ENCODE peak calls at places on chromosomes 3 and 15, in six cellular contexts. F, D, Z, S, I and R are unnamed samples.

GRCh38 chr3:182760576-182761164 is 32.6 kb upstream of the ATP11B start:
- ATAC-seq in S (no peak), D (no peak), F (no peak), Z (no peak), I (peak), R (no peak)

GRCh38 chr3:105367406-105368213 is 901 bp downstream of the ALCAM start:
- ATAC-seq in F (peak), D (peak), S (peak), I (peak), Z (peak), R (no peak)

GRCh38 chr3:13149331-13150203 is 76.3 kb upstream of the IQSEC1 start:
- ATAC-seq in Z (no peak), I (no peak), S (no peak), D (no peak), F (no peak), R (peak)

GRCh38 chr3:115418583-115418982 is 204.7 kb upstream of the GAP43 start:
- ATAC-seq in F (no peak), Z (no peak), D (no peak), I (no peak), S (no peak), R (no peak)

GRCh38 chr3:182148360-182148759 is 436.6 kb downstream of the SOX2 start:
- ATAC-seq in S (no peak), I (no peak), D (no peak), F (no peak), Z (no peak), R (no peak)

GRCh38 chr15:80107204-80107603 is 45.6 kb upstream of the FAH start:
- ATAC-seq in S (no peak), I (no peak), Z (no peak), F (no peak), D (no peak), R (no peak)

GRCh38 chr3:185268194-185268809 is 14.5 kb upstream of the EHHADH start:
- ATAC-seq in I (no peak), F (no peak), S (no peak), D (no peak), Z (no peak), R (no peak)

GRCh38 chr15:41894251-41894790 is 468 bp upstream of the SPTBN5 start:
- ATAC-seq in D (peak), F (peak), I (no peak), S (peak), Z (peak), R (no peak)

GRCh38 chr3:182725372-182726251 is 67.7 kb upstream of the ATP11B start:
- ATAC-seq in Z (peak), F (no peak), I (peak), S (no peak), D (peak), R (no peak)

GRCh38 chr3:136982520-136983138 is 24.8 kb downstream of the IL20RB start:
- ATAC-seq in Z (no peak), D (no peak), F (no peak), I (no peak), S (no peak), R (no peak)

GRCh38 chr3:37703633-37704032 is 158.0 kb upstream of the CTDSPL start:
- ATAC-seq in F (no peak), D (peak), Z (no peak), I (no peak), S (no peak), R (no peak)

GRCh38 chr15:32669870-32670623 is 28.5 kb downstream of the SCG5 start:
- ATAC-seq in D (no peak), F (no peak), Z (peak), S (peak), I (no peak), R (peak)

GRCh38 chr3:64815691-64816225 is 128.0 kb upstream of the ADAMTS9 start:
- ATAC-seq in I (no peak), Z (no peak), S (no peak), F (no peak), D (no peak), R (peak)

GRCh38 chr3:52479876-52480575 is 15.1 kb upstream of the STAB1 start:
- ATAC-seq in S (no peak), I (no peak), Z (no peak), D (no peak), F (no peak), R (no peak)

GRCh38 chr15:74428442-74428787 is 5.3 kb downstream of the SEMA7A start:
- ATAC-seq in Z (no peak), S (no peak), F (no peak), I (no peak), D (no peak), R (no peak)

GRCh38 chr3:114019486-114019885 is 36.8 kb downstream of the CCDC191 start:
- ATAC-seq in I (no peak), F (no peak), S (no peak), Z (no peak), D (no peak), R (no peak)

GRCh38 chr3:20729185-20729584 is 543.2 kb upstream of the SGO1 start:
- ATAC-seq in D (no peak), Z (no peak), F (no peak), I (no peak), S (no peak), R (no peak)

GRCh38 chr15:63861946-63862517 is 28.3 kb upstream of the HERC1 start:
- ATAC-seq in D (no peak), F (no peak), S (no peak), Z (no peak), I (no peak), R (no peak)

GRCh38 chr15:51267047-51267713 is 71.2 kb downstream of the CYP19A1 start:
- ATAC-seq in F (no peak), D (peak), S (peak), Z (peak), I (peak), R (no peak)

GRCh38 chr3:172259726-172260248 is 188.5 kb downstream of the GHSR start:
- ATAC-seq in S (no peak), Z (no peak), I (no peak), D (no peak), F (no peak), R (no peak)

GRCh38 chr15:97576916-97577645 is 383.4 kb upstream of the ARRDC4 start:
- ATAC-seq in I (no peak), F (no peak), D (no peak), S (no peak), Z (no peak), R (no peak)

GRCh38 chr15:66919421-66919820 is 146.0 kb upstream of the SMAD3 start:
- ATAC-seq in S (peak), Z (no peak), I (peak), F (no peak), D (no peak), R (peak)

GRCh38 chr15:35753486-35753885 is 207.5 kb upstream of the DPH6 start:
- ATAC-seq in Z (no peak), I (no peak), F (peak), D (no peak), S (peak), R (no peak)

DNA sequence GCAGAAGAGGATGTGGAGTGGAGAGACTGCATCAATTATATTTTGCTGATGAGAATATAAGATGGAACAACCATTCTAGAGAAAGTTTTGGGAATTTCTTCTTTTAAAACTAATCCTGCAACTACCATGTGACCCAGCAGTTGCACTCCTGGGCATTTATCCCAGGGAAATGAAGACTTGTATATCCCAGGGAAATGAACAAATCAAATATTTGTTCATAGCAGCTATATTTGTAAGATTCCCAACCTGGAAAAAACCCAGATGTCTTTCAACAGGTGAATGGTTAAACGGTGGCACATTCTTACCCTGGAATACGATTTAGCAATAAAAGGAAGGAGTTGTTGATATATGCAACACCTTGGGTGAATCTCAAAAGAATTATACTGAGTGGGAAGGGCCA is 385.3 kb upstream of the TPRG1 start:
- ATAC-seq in F (no peak), D (no peak), I (no peak), Z (no peak), S (no peak), R (no peak)
- TF ChIP-seq POLR2A in F (no peak), D (no peak), I (no peak), Z (no peak), S (no peak), R (no peak)

DNA sequence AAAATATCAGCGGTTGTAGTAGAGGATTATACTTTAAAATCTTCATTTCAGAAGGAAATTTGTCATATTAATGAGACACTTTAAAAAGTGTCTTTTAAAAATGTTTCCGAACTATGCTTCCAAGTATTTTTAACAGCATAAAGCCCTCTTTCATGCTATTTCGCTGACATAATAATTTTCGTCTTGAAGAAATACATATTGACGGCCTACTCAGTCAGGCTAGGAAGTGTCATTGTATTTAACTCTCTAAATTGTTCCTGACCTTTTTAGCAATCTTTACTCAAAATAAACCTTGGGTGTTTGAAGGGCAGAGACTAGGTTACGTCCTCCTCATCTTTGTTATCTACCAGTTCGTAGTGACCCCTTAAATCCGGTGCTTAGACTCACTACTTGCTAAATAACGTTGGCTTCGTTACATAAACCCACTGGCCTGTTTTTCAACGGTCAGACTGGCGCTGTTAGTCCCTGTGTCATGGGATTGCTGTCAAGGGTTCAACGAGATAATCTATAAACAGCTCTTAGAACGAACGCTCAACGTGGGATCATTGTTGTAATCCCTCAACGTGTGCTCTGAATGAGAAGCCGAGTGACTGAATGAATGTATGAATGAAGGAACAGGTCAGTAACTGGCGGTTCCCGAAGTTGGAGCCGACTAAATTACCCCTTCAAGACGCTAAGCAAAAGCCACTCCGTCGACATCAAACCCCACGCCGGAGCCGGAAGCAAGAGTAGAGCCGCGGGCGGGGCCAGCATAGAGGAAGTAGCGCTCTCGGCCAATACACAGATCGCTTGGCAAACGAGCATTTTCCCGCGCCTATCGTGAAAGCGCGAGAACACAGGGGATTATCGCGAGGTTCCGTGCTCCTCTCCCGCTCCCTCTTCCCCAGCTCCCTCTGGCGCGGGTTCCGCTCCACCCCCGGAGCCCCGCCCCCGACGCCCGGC is 516 bp upstream of the LRRC28 start:
- ATAC-seq in S (peak), I (peak), Z (peak), F (peak), D (peak), R (peak)
- TF ChIP-seq POLR2A in S (peak), I (peak), Z (peak), F (no peak), D (no peak), R (peak)

GRCh38 chr3:39164414-39164813 is 11.0 kb upstream of the CSRNP1 start:
- ATAC-seq in S (no peak), I (no peak), D (no peak), Z (no peak), F (no peak), R (no peak)

GRCh38 chr3:39168156-39168780 is 14.9 kb upstream of the CSRNP1 start:
- ATAC-seq in F (no peak), S (no peak), D (no peak), Z (no peak), I (no peak), R (no peak)

GRCh38 chr3:39166134-39166710 is 12.8 kb upstream of the CSRNP1 start:
- ATAC-seq in S (peak), I (peak), D (peak), Z (peak), F (peak), R (peak)

GRCh38 chr3:39165518-39165917 is 12.1 kb upstream of the CSRNP1 start:
- ATAC-seq in D (no peak), Z (no peak), I (no peak), S (no peak), F (no peak), R (no peak)

DNA sequence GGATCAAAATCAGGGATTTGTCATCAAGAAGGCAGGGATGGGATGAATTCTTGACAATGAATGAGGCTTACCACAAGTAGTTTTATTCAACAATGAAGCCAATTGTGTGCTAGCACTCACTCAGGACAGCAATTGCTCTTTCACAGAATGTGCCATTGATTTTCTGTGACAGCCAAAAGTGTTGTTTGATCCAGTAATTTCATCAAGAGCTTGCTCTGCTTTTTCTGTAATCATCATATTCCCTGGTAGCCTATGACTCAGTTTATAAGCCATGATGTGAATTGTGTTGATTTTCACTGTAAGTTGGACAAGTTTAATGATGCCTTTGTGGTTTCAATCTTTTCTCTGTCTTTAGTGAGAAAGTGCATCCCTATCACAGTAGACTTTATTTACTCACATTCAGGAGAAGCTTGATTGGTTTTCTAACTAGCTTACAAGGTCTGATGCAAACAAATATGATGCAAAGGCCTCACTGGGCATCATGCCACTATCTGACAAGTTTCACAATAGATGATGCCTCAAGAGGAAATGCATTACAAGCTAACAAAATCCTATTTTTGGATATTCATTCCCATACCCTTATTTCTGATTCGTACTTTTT is 13.6 kb upstream of the CSRNP1 start:
- ATAC-seq in F (peak), D (peak), I (peak), S (no peak), Z (peak), R (peak)
- TF ChIP-seq POLR2A in F (no peak), D (no peak), I (no peak), S (no peak), Z (no peak), R (no peak)

GRCh38 chr3:150545419-150546225 is 674 bp downstream of the SERP1 start:
- ATAC-seq in D (peak), Z (no peak), I (peak), S (no peak), F (no peak), R (no peak)
- TF ChIP-seq POLR2A in D (no peak), Z (no peak), I (no peak), S (no peak), F (no peak), R (no peak)

GRCh38 chr3:128770387-128770786 is 44.4 kb downstream of the RAB7A start:
- ATAC-seq in Z (no peak), D (no peak), I (no peak), F (no peak), S (no peak), R (no peak)
- TF ChIP-seq POLR2A in Z (no peak), D (no peak), I (no peak), F (no peak), S (no peak), R (no peak)

DNA sequence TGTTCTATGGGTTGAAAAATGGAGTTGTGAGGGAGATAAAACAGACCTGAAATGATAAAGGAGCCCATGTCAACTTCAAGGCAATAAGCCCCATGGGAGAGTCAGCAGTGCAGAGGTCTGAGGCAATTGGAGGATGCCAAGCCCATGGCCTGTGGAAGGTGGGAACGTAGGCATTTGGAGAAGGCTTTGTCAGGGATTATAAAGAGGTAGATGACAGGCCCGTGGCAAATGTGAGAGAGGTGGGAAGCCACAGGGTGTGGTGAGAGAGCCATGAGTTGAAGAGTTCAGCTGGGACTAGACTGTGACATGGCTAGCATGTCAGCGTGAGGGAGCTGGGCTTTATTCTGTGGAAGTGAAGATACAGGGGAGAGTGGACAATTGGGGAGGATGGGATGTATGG is 35.4 kb downstream of the MFSD1 start:
- ATAC-seq in F (no peak), I (no peak), Z (no peak), S (no peak), D (no peak), R (no peak)
- TF ChIP-seq POLR2A in F (no peak), I (no peak), Z (no peak), S (no peak), D (no peak), R (no peak)

GRCh38 chr15:60355148-60355857 is 42.5 kb downstream of the ANXA2 start:
- ATAC-seq in S (no peak), Z (no peak), F (no peak), I (no peak), D (no peak), R (no peak)
- TF ChIP-seq POLR2A in S (no peak), Z (no peak), F (no peak), I (no peak), D (no peak), R (no peak)

GRCh38 chr3:32018723-32019564 is 37.4 kb downstream of the ZNF860 start:
- ATAC-seq in D (peak), F (peak), I (peak), S (peak), Z (peak), R (peak)
- TF ChIP-seq POLR2A in D (no peak), F (no peak), I (no peak), S (no peak), Z (no peak), R (no peak)